ENCODE peak calls at places on chromosomes 3 and 15, in eight cellular contexts. R is activated naive CD8-positive, alpha-beta T cell treated with anti-CD3 and anti-CD28 coated beads, Interleukin-2, amount 50 U/mL, for 24 hours; G is testis; A is G401; W is activated effector memory CD4-positive, alpha-beta T cell treated with anti-CD3 and anti-CD28 coated beads, Interleukin-2, amount 50 U/mL, for 16 hours; P is activated T-cell treated with anti-CD3 and anti-CD28 coated beads, Interleukin-2, amount 50 U/mL, for 48 hours; S is activated CD4-positive, alpha-beta T cell treated with anti-CD3 and anti-CD28 coated beads for 4 hours; H is endothelial cell. F is an unnamed sample.

GRCh38 chr3:185630182-185630622 is 44.1 kb downstream of the SENP2 start:
- DNase-seq in R (no peak), G (no peak), A (peak), W (no peak), P (no peak), S (no peak), H (no peak), F (peak)

GRCh38 chr15:26449296-26449695 is 323.6 kb downstream of the GABRB3 start:
- DNase-seq in R (no peak), G (no peak), A (no peak), W (no peak), P (no peak), S (no peak), H (no peak), F (no peak)

GRCh38 chr3:47890832-47891620 is 88.1 kb downstream of the DHX30 start:
- DNase-seq in R (no peak), G (peak), A (peak), W (no peak), P (no peak), S (no peak), H (no peak), F (peak)

GRCh38 chr3:33602829-33603228 is 115.2 kb downstream of the CLASP2 start:
- DNase-seq in R (no peak), G (no peak), A (peak), W (no peak), P (no peak), S (no peak), H (no peak), F (no peak)

GRCh38 chr3:127777861-127778711 is 44.2 kb downstream of the MGLL start:
- DNase-seq in R (no peak), G (no peak), A (no peak), W (no peak), P (no peak), S (no peak), H (no peak), F (no peak)

GRCh38 chr15:31598620-31599019 is 272.0 kb downstream of the KLF13 start:
- DNase-seq in R (no peak), G (no peak), A (no peak), W (no peak), P (no peak), S (no peak), H (no peak), F (no peak)

GRCh38 chr15:33201376-33202189 is 7.1 kb upstream of the FMN1 start:
- DNase-seq in R (peak), G (no peak), A (peak), W (peak), P (peak), S (peak), H (peak), F (peak)

GRCh38 chr15:78540135-78540954 is at the start of gene PSMA4:
- DNase-seq in R (peak), G (peak), A (peak), W (peak), P (peak), S (peak), H (peak), F (peak)

GRCh38 chr15:22978691-22979068 is 1.5 kb downstream of the CYFIP1 start:
- DNase-seq in R (no peak), G (no peak), A (peak), W (peak), P (no peak), S (no peak), H (no peak), F (no peak)

GRCh38 chr3:12986986-12987385 is 86.2 kb downstream of the IQSEC1 start:
- DNase-seq in R (no peak), G (no peak), A (peak), W (no peak), P (no peak), S (no peak), H (no peak), F (peak)

GRCh38 chr15:31352283-31352880 is 25.7 kb downstream of the KLF13 start:
- DNase-seq in R (no peak), G (peak), A (peak), W (peak), P (no peak), S (no peak), H (no peak), F (no peak)

GRCh38 chr3:121690777-121691405 is 30.2 kb upstream of the HCLS1 start:
- DNase-seq in R (no peak), G (no peak), A (no peak), W (no peak), P (no peak), S (no peak), H (no peak), F (no peak)

GRCh38 chr15:77623878-77624524 is 8.7 kb downstream of the LINGO1 start:
- DNase-seq in R (no peak), G (no peak), A (no peak), W (no peak), P (no peak), S (no peak), H (no peak), F (no peak)

GRCh38 chr15:89745768-89746167 is 5.3 kb downstream of the MESP1 start:
- DNase-seq in R (no peak), G (no peak), A (no peak), W (no peak), P (no peak), S (no peak), H (no peak), F (no peak)

GRCh38 chr3:150843241-150843640 is 62.0 kb downstream of the MINDY4B start:
- DNase-seq in R (no peak), G (no peak), A (no peak), W (no peak), P (no peak), S (no peak), H (no peak), F (no peak)

GRCh38 chr15:39156636-39157255 is 424.1 kb upstream of the THBS1 start:
- DNase-seq in R (no peak), G (no peak), A (no peak), W (no peak), P (no peak), S (no peak), H (no peak), F (peak)

GRCh38 chr15:74656935-74657535 is 38.8 kb downstream of the EDC3 start:
- DNase-seq in R (no peak), G (no peak), A (peak), W (no peak), P (no peak), S (no peak), H (no peak), F (peak)

GRCh38 chr15:74227968-74228722 is 8.0 kb upstream of the CCDC33 start:
- DNase-seq in R (no peak), G (no peak), A (no peak), W (no peak), P (no peak), S (no peak), H (no peak), F (no peak)

GRCh38 chr15:88257311-88257901 is 867 bp upstream of the NTRK3 start:
- DNase-seq in R (no peak), G (no peak), A (peak), W (no peak), P (peak), S (peak), H (peak), F (no peak)

GRCh38 chr3:134708025-134708597 is 57.3 kb upstream of the KY start:
- DNase-seq in R (no peak), G (no peak), A (no peak), W (no peak), P (no peak), S (no peak), H (no peak), F (no peak)

GRCh38 chr15:36399276-36399675 is 180.2 kb upstream of the CDIN1 start:
- DNase-seq in R (no peak), G (no peak), A (no peak), W (no peak), P (no peak), S (no peak), H (no peak), F (no peak)

GRCh38 chr3:11604139-11604895 is 39.4 kb downstream of the VGLL4 start:
- DNase-seq in R (no peak), G (peak), A (no peak), W (no peak), P (no peak), S (no peak), H (no peak), F (no peak)

GRCh38 chr3:32844322-32844654 is 26.5 kb downstream of the TRIM71 start:
- DNase-seq in R (no peak), G (no peak), A (no peak), W (no peak), P (no peak), S (no peak), H (no peak), F (no peak)

GRCh38 chr15:37135225-37135624 is 34.9 kb upstream of the MEIS2 start:
- DNase-seq in R (no peak), G (no peak), A (peak), W (no peak), P (no peak), S (no peak), H (no peak), F (no peak)

GRCh38 chr15:27665002-27665401 is 434.1 kb downstream of the OCA2 start:
- DNase-seq in R (no peak), G (no peak), A (no peak), W (no peak), P (no peak), S (no peak), H (no peak), F (no peak)

GRCh38 chr3:24235121-24235520 is 259.5 kb downstream of the THRB start:
- DNase-seq in R (no peak), G (no peak), A (no peak), W (no peak), P (no peak), S (no peak), H (no peak), F (no peak)

GRCh38 chr3:50913279-50913678 is 238.6 kb downstream of the DOCK3 start:
- DNase-seq in R (no peak), G (no peak), A (no peak), W (no peak), P (no peak), S (no peak), H (no peak), F (no peak)

GRCh38 chr3:47162695-47163022 is 1.3 kb downstream of the SETD2 start:
- DNase-seq in R (no peak), G (no peak), A (no peak), W (no peak), P (no peak), S (no peak), H (peak), F (no peak)

GRCh38 chr3:151278223-151278622 is at the start of gene P2RY14:
- DNase-seq in R (no peak), G (no peak), A (no peak), W (no peak), P (no peak), S (no peak), H (no peak), F (no peak)

GRCh38 chr15:52651868-52652267 is 27.3 kb downstream of the ATOSA start:
- DNase-seq in R (peak), G (peak), A (peak), W (peak), P (peak), S (peak), H (peak), F (peak)

GRCh38 chr15:63306480-63307073 is 29.2 kb downstream of the APH1B start:
- DNase-seq in R (no peak), G (no peak), A (no peak), W (no peak), P (no peak), S (no peak), H (no peak), F (no peak)

GRCh38 chr3:197144188-197144587 is 114.6 kb upstream of the MELTF start:
- DNase-seq in R (no peak), G (no peak), A (no peak), W (no peak), P (no peak), S (no peak), H (no peak), F (no peak)